ENCODE peak calls at places on chromosomes 4 and X, in six cellular contexts. F is stimulated activated CD4-positive, alpha-beta T cell treated with anti-CD3 and anti-CD28 coated beads, Interleukin-1b, Interleukin-23, amount 100 ng/mL, for 24 hours; U is astrocyte of the spinal cord; E is H7; G is T-helper 2 cell; D is NCI-H146. A is an unnamed sample.

GRCh38 chr4:85929926-85930325 is 429.9 kb downstream of the MAPK10 start:
- DNase-seq in G (no peak), E (peak; percentile 20), D (no peak), F (no peak), U (no peak), A (no peak)

GRCh38 chrX:133685806-133686205 is 270.5 kb upstream of the GPC4 start:
- DNase-seq in G (no peak), D (no peak), E (no peak), F (no peak), U (no peak), A (no peak)

GRCh38 chr4:40736910-40737309 is 12.8 kb upstream of the NSUN7 start:
- DNase-seq in U (peak; percentile 47), G (no peak), D (peak; percentile 53), E (peak; percentile 19), F (no peak), A (no peak)

GRCh38 chrX:16797841-16798240 is 11.6 kb downstream of the TXLNG start:
- DNase-seq in G (no peak), E (no peak), D (no peak), U (no peak), F (no peak), A (no peak)

GRCh38 chrX:84469226-84469625 is 33.0 kb downstream of the HDX start:
- DNase-seq in U (peak; percentile 53), G (no peak), F (no peak), E (no peak), D (peak; percentile 8), A (no peak)

GRCh38 chr4:47374477-47374876 is 89.0 kb downstream of the COMMD8 start:
- DNase-seq in D (no peak), E (no peak), G (no peak), U (peak; percentile 14), F (no peak), A (no peak)

GRCh38 chr4:151865744-151866143 is 104.9 kb upstream of the GATB start:
- DNase-seq in E (no peak), U (no peak), F (no peak), G (no peak), D (no peak), A (no peak)

GRCh38 chr4:99324361-99324760 is 3.2 kb upstream of the ADH1B start:
- DNase-seq in D (no peak), F (no peak), G (no peak), E (no peak), U (no peak), A (no peak)

GRCh38 chr4:185912779-185913178 is 100.8 kb upstream of the SORBS2 start:
- DNase-seq in D (peak; percentile 49), U (peak; percentile 63), E (no peak), G (no peak), F (no peak), A (no peak)

GRCh38 chrX:31423575-31424284 is 351.9 kb upstream of the FTHL17 start:
- DNase-seq in D (no peak), E (peak; percentile 43), F (no peak), U (peak; percentile 41), G (no peak), A (no peak)

GRCh38 chr4:77015390-77015789 is 60.4 kb downstream of the CCNI start:
- DNase-seq in D (peak; percentile 15), G (no peak), E (peak; percentile 16), U (peak; percentile 84), F (no peak), A (no peak)

GRCh38 chr4:3303840-3304715 is 11.3 kb downstream of the RGS12 start:
- DNase-seq in U (no peak), G (no peak), D (no peak), F (no peak), E (peak; percentile 69), A (no peak)

GRCh38 chrX:40414335-40414734 is 166.4 kb upstream of the ATP6AP2 start:
- DNase-seq in D (no peak), G (no peak), U (no peak), F (no peak), E (no peak), A (no peak)